ENCODE peak calls at places on chromosome 9, in four cellular contexts. L is HL-60, O is K562, P is GM12878. M is an unnamed sample.

GRCh38 chr9:78620303-78620702 is 323.4 kb downstream of the PSAT1 start:
- DNase-seq in L (no peak), P (no peak), O (no peak), M (no peak)

GRCh38 chr9:88730780-88731179 is 195.8 kb downstream of the NXNL2 start:
- DNase-seq in P (no peak), O (no peak), L (no peak), M (no peak)

GRCh38 chr9:38318755-38319495 is 73.6 kb upstream of the ALDH1B1 start:
- DNase-seq in L (no peak), P (peak), O (no peak), M (no peak)

GRCh38 chr9:3957296-3957695 is 342.6 kb downstream of the GLIS3 start:
- DNase-seq in P (no peak), O (no peak), L (no peak), M (no peak)

GRCh38 chr9:70134360-70134759 is 90.7 kb downstream of the MAMDC2 start:
- DNase-seq in O (no peak), L (no peak), P (no peak), M (no peak)

GRCh38 chr9:127796225-127796813 is 6.4 kb upstream of the FPGS start:
- DNase-seq in O (no peak), L (peak), P (no peak), M (no peak)

GRCh38 chr9:111866976-111867375 is 29.6 kb upstream of the UGCG start:
- DNase-seq in L (no peak), P (no peak), O (peak), M (no peak)

GRCh38 chr9:20740929-20741582 is 57.0 kb downstream of the FOCAD start:
- DNase-seq in O (no peak), P (no peak), L (no peak), M (no peak)

GRCh38 chr9:36855443-36856315 is 178.4 kb downstream of the PAX5 start:
- DNase-seq in P (no peak), L (peak), O (peak), M (no peak)

GRCh38 chr9:107242073-107243063 is 40.7 kb upstream of the RAD23B start:
- DNase-seq in P (no peak), O (no peak), L (no peak), M (no peak)

GRCh38 chr9:119968837-119969707 is 599.8 kb upstream of the BRINP1 start:
- DNase-seq in O (peak), P (no peak), L (peak), M (peak)

GRCh38 chr9:116101516-116101915 is 52.1 kb upstream of the PAPPA start:
- DNase-seq in P (no peak), L (no peak), O (no peak), M (no peak)

GRCh38 chr9:87662808-87663528 is 63.0 kb upstream of the CTSL start:
- DNase-seq in P (no peak), O (peak), L (peak), M (peak)

GRCh38 chr9:135183069-135183468 is 95.6 kb downstream of the OLFM1 start:
- DNase-seq in P (no peak), L (no peak), O (no peak), M (no peak)

GRCh38 chr9:5622019-5622418 is 6.9 kb upstream of the RIC1 start:
- DNase-seq in P (no peak), L (no peak), O (no peak), M (no peak)

GRCh38 chr9:79809477-79809876 is 237.7 kb downstream of the TLE4 start:
- DNase-seq in L (no peak), P (no peak), O (no peak), M (no peak)

DNA sequence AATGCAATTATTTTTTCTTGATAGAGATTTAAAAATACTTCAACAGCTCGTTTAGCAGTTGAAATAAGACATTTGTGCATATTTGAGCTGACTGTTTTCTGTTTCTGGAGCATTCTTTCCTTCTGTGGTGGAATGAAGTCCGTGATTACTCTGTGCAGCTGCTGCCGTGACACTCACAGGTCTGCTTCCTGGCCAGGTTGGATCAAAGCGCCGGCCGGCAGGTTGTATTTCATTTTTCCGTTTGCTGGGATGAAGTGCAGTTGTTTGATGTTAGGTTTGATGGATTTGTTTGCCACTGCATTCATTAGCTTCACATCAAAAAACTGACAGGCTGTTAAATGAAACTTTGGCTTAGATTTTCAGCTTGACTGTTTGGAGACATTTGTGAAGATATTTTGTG is 140.1 kb downstream of the KDM4C start:
- DNase-seq in L (no peak), O (no peak), P (no peak), M (no peak)
- TF ChIP-seq SPI1 in L (no peak), O (no peak), P (no peak), M (no peak)

DNA sequence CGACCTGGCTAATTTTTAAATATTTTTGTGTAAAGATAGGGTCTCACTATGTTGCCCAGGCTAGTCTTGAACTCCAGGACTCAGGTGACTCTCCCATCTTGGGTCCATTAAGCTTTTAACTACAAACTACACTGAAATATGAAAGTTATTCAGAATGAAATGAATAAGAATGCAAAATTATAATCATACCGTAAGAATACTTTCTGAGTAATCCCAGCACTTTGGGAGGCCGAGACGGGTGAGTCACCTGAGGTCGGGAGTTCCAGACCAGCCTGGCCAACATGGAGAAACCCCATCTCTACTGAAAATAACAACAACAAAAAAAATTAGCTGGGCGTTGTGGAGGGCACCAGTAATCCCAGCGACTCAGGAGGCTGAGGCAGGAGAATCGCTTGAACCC is 1.1 kb upstream of the ORM1 start:
- DNase-seq in L (no peak), P (no peak), O (no peak), M (no peak)
- TF ChIP-seq SPI1 in L (no peak), P (no peak), O (no peak), M (no peak)

GRCh38 chr9:82418334-82418733 is 429.8 kb downstream of the SPATA31D1 start:
- DNase-seq in O (no peak), L (peak), P (no peak), M (no peak)
- TF ChIP-seq SPI1 in O (no peak), L (no peak), P (no peak), M (no peak)

GRCh38 chr9:18756712-18757125 is 276.3 kb downstream of the SAXO1 start:
- DNase-seq in P (peak), L (no peak), O (no peak), M (no peak)
- TF ChIP-seq SPI1 in P (no peak), L (no peak), O (no peak), M (no peak)

DNA sequence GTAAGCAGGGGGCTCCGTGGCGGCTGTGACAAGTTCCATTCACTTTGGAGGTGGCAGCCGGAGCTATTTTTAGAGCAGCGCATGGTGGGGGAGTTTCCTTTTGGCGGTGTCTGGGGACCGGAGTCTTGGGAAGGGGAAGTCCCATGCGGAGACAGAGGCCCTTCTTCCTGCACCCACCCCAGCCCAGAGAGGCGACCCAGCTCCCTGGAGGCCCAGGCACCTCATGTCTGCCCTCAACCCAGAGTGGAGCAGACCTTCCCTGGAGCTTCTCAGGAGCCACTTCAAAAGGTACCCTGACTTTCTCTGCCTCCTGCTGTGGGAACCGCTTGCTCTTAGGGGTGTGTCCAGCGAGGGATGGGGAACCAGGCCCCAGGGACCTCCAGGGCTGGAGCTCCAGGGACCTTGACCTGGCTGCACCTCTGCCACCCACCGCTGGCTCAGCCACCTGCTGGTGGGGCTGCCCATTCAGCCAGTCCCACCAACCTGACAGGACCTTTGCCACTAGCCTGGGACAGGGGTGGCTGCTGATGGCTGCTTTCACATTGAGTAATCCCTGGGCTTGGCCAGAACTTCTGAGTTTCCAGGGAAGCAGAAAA is 34.1 kb downstream of the NEK6 start:
- DNase-seq in L (peak), P (peak), O (no peak), M (no peak)
- TF ChIP-seq SPI1 in L (peak), P (peak), O (no peak), M (peak)

DNA sequence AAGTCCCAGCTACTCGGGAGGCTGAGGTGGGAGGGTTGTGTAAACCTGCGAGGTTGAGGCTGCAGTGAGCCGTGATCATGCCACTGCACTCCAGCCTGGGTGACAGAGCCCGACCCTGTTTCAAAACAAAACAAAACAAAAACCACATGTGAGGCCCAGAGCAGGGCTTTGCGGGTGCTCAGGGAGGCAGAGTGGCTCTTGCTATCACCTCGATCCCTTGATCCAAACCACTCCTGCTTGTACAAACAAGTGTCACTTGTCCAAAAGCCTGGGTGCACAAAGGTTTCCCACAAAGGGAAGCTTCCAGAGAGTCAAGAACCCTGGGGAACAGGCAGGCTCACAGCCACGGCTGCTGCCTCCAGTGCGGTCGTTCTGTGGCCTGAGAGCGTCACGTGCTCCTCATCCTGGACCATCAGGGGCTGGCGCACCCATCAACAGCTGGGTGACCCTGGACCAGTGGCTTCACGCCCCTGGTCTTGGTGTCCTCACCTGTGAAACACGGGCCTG is 162.7 kb downstream of the C9orf50 start:
- DNase-seq in L (peak), O (peak), P (peak), M (no peak)
- TF ChIP-seq SPI1 in L (no peak), O (no peak), P (no peak), M (no peak)

GRCh38 chr9:118652935-118653334 is 716.3 kb downstream of the BRINP1 start:
- DNase-seq in P (no peak), L (no peak), O (no peak), M (no peak)
- TF ChIP-seq SPI1 in P (no peak), L (no peak), O (no peak), M (no peak)

DNA sequence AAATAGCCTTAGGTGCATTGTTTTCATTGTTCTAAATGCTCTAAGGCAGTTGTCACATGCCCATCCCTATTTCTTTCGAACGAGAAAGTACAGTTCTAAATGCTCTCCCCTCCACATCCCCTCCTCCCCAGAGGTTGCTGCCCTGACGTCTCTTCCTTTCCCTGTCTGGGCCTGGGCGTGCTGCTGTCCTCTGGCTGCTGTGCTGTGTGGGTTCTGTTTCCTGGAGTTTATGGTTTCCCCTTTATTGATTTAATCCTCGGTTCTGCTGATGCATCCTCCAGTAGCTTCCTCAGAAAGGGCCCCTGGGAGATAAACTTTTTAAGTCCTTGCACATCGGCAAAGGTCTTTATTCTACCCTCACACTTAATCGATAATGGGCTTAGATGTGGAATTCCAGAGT is 48.8 kb downstream of the MVB12B start:
- DNase-seq in O (no peak), P (no peak), L (peak), M (no peak)
- TF ChIP-seq SPI1 in O (no peak), P (no peak), L (peak), M (no peak)

GRCh38 chr9:131843989-131844744 is 104.3 kb upstream of the RAPGEF1 start:
- DNase-seq in P (no peak), L (no peak), O (no peak), M (no peak)
- TF ChIP-seq SPI1 in P (no peak), L (no peak), O (no peak), M (no peak)